ENCODE peak calls at places on chromosome 7, in five cellular contexts. F, S, U, E and A are unnamed samples.

GRCh38 chr7:128755816-128756476 is 16.8 kb downstream of the CALU start:
- DNase-seq in E (peak), U (no peak), S (no peak), F (peak), A (no peak)

GRCh38 chr7:107009846-107010203 is 34.7 kb upstream of the PRKAR2B start:
- DNase-seq in F (no peak), S (no peak), U (no peak), E (no peak), A (no peak)

GRCh38 chr7:149294641-149295480 is 32.9 kb downstream of the ZNF783 start:
- DNase-seq in E (no peak), S (no peak), U (no peak), F (no peak), A (no peak)

GRCh38 chr7:107711301-107711700 is 32.6 kb upstream of the CBLL1 start:
- DNase-seq in E (no peak), U (no peak), F (peak), S (no peak), A (no peak)

GRCh38 chr7:40244226-40244625 is 109.4 kb downstream of the SUGCT start:
- DNase-seq in S (no peak), F (no peak), E (no peak), U (no peak), A (no peak)

GRCh38 chr7:75807452-75807851 is 6.2 kb downstream of the CCL24 start:
- DNase-seq in F (no peak), E (no peak), S (no peak), U (no peak), A (no peak)

GRCh38 chr7:104160375-104160774 is 47.4 kb downstream of the ORC5 start:
- DNase-seq in E (peak), F (no peak), U (no peak), S (no peak), A (no peak)

GRCh38 chr7:43872401-43873165 is 3.3 kb upstream of the MRPS24 start:
- DNase-seq in F (peak), E (no peak), U (no peak), S (peak), A (no peak)

GRCh38 chr7:23261843-23262452 is 15.4 kb downstream of the GPNMB start:
- DNase-seq in U (peak), S (peak), F (peak), E (peak), A (peak)

GRCh38 chr7:22137026-22137425 is 191.3 kb upstream of the CDCA7L start:
- DNase-seq in E (no peak), S (no peak), F (no peak), U (no peak), A (no peak)